ENCODE peak calls at places on chromosome 6, in five cellular contexts. One of them, this sample, is unnamed.

GRCh38 chr6:48087448-48087847 is 23.5 kb downstream of the PTCHD4 start:
- DNase-seq in stimulated activated CD8-positive, alpha-beta memory T cell treated with anti-CD3 and anti-CD28 coated beads, Interleukin-4, amount 100 ng/mL, for 24 hours: no peak
- DNase-seq in stimulated activated CD4-positive, alpha-beta T cell treated with anti-CD3 and anti-CD28 coated beads, Interleukin-12 subunit alpha, Interleukin-12 subunit beta, amount 100 ng/mL, for 4 hours: no peak
- DNase-seq in NCI-H1105 treated with DMSO at 0.1 percent for 48 hours: peak; percentile 32
- DNase-seq in dorsolateral prefrontal cortex: no peak
- DNase-seq in this sample: no peak

GRCh38 chr6:38871745-38872568 is 156.8 kb downstream of the DNAH8 start:
- DNase-seq in NCI-H1105 treated with DMSO at 0.1 percent for 48 hours: peak; percentile 56
- DNase-seq in stimulated activated CD8-positive, alpha-beta memory T cell treated with anti-CD3 and anti-CD28 coated beads, Interleukin-4, amount 100 ng/mL, for 24 hours: peak; percentile 36
- DNase-seq in stimulated activated CD4-positive, alpha-beta T cell treated with anti-CD3 and anti-CD28 coated beads, Interleukin-12 subunit alpha, Interleukin-12 subunit beta, amount 100 ng/mL, for 4 hours: peak; percentile 38
- DNase-seq in dorsolateral prefrontal cortex: peak; percentile 55
- DNase-seq in this sample: peak; percentile 56

GRCh38 chr6:160368670-160369069 is 20.5 kb downstream of the SLC22A3 start:
- DNase-seq in stimulated activated CD8-positive, alpha-beta memory T cell treated with anti-CD3 and anti-CD28 coated beads, Interleukin-4, amount 100 ng/mL, for 24 hours: no peak
- DNase-seq in stimulated activated CD4-positive, alpha-beta T cell treated with anti-CD3 and anti-CD28 coated beads, Interleukin-12 subunit alpha, Interleukin-12 subunit beta, amount 100 ng/mL, for 4 hours: no peak
- DNase-seq in dorsolateral prefrontal cortex: no peak
- DNase-seq in NCI-H1105 treated with DMSO at 0.1 percent for 48 hours: no peak
- DNase-seq in this sample: no peak

GRCh38 chr6:148342146-148343027 is at the start of gene SASH1:
- DNase-seq in stimulated activated CD8-positive, alpha-beta memory T cell treated with anti-CD3 and anti-CD28 coated beads, Interleukin-4, amount 100 ng/mL, for 24 hours: no peak
- DNase-seq in NCI-H1105 treated with DMSO at 0.1 percent for 48 hours: peak; percentile 47
- DNase-seq in stimulated activated CD4-positive, alpha-beta T cell treated with anti-CD3 and anti-CD28 coated beads, Interleukin-12 subunit alpha, Interleukin-12 subunit beta, amount 100 ng/mL, for 4 hours: peak; percentile 1
- DNase-seq in dorsolateral prefrontal cortex: peak; percentile 57
- DNase-seq in this sample: peak; percentile 58

GRCh38 chr6:8082954-8083858 is 19.0 kb upstream of the BLOC1S5 start:
- DNase-seq in dorsolateral prefrontal cortex: no peak
- DNase-seq in stimulated activated CD4-positive, alpha-beta T cell treated with anti-CD3 and anti-CD28 coated beads, Interleukin-12 subunit alpha, Interleukin-12 subunit beta, amount 100 ng/mL, for 4 hours: no peak
- DNase-seq in NCI-H1105 treated with DMSO at 0.1 percent for 48 hours: peak; percentile 23
- DNase-seq in stimulated activated CD8-positive, alpha-beta memory T cell treated with anti-CD3 and anti-CD28 coated beads, Interleukin-4, amount 100 ng/mL, for 24 hours: no peak
- DNase-seq in this sample: no peak

GRCh38 chr6:180295-180694 is 112.0 kb upstream of the DUSP22 start:
- DNase-seq in stimulated activated CD4-positive, alpha-beta T cell treated with anti-CD3 and anti-CD28 coated beads, Interleukin-12 subunit alpha, Interleukin-12 subunit beta, amount 100 ng/mL, for 4 hours: no peak
- DNase-seq in stimulated activated CD8-positive, alpha-beta memory T cell treated with anti-CD3 and anti-CD28 coated beads, Interleukin-4, amount 100 ng/mL, for 24 hours: no peak
- DNase-seq in NCI-H1105 treated with DMSO at 0.1 percent for 48 hours: no peak
- DNase-seq in dorsolateral prefrontal cortex: no peak
- DNase-seq in this sample: no peak

GRCh38 chr6:80331522-80331921 is 225.1 kb downstream of the BCKDHB start:
- DNase-seq in dorsolateral prefrontal cortex: no peak
- DNase-seq in NCI-H1105 treated with DMSO at 0.1 percent for 48 hours: peak; percentile 91
- DNase-seq in stimulated activated CD8-positive, alpha-beta memory T cell treated with anti-CD3 and anti-CD28 coated beads, Interleukin-4, amount 100 ng/mL, for 24 hours: no peak
- DNase-seq in stimulated activated CD4-positive, alpha-beta T cell treated with anti-CD3 and anti-CD28 coated beads, Interleukin-12 subunit alpha, Interleukin-12 subunit beta, amount 100 ng/mL, for 4 hours: no peak
- DNase-seq in this sample: no peak

GRCh38 chr6:16059496-16059895 is 69.4 kb upstream of the MYLIP start:
- DNase-seq in stimulated activated CD8-positive, alpha-beta memory T cell treated with anti-CD3 and anti-CD28 coated beads, Interleukin-4, amount 100 ng/mL, for 24 hours: no peak
- DNase-seq in stimulated activated CD4-positive, alpha-beta T cell treated with anti-CD3 and anti-CD28 coated beads, Interleukin-12 subunit alpha, Interleukin-12 subunit beta, amount 100 ng/mL, for 4 hours: no peak
- DNase-seq in NCI-H1105 treated with DMSO at 0.1 percent for 48 hours: peak; percentile 86
- DNase-seq in dorsolateral prefrontal cortex: no peak
- DNase-seq in this sample: no peak

GRCh38 chr6:138013949-138014348 is 93.3 kb downstream of the PERP start:
- DNase-seq in dorsolateral prefrontal cortex: no peak
- DNase-seq in stimulated activated CD8-positive, alpha-beta memory T cell treated with anti-CD3 and anti-CD28 coated beads, Interleukin-4, amount 100 ng/mL, for 24 hours: no peak
- DNase-seq in stimulated activated CD4-positive, alpha-beta T cell treated with anti-CD3 and anti-CD28 coated beads, Interleukin-12 subunit alpha, Interleukin-12 subunit beta, amount 100 ng/mL, for 4 hours: no peak
- DNase-seq in NCI-H1105 treated with DMSO at 0.1 percent for 48 hours: peak; percentile 22
- DNase-seq in this sample: no peak

GRCh38 chr6:106035655-106036054 is 50.5 kb upstream of the PRDM1 start:
- DNase-seq in dorsolateral prefrontal cortex: no peak
- DNase-seq in stimulated activated CD4-positive, alpha-beta T cell treated with anti-CD3 and anti-CD28 coated beads, Interleukin-12 subunit alpha, Interleukin-12 subunit beta, amount 100 ng/mL, for 4 hours: no peak
- DNase-seq in NCI-H1105 treated with DMSO at 0.1 percent for 48 hours: no peak
- DNase-seq in stimulated activated CD8-positive, alpha-beta memory T cell treated with anti-CD3 and anti-CD28 coated beads, Interleukin-4, amount 100 ng/mL, for 24 hours: no peak
- DNase-seq in this sample: no peak

GRCh38 chr6:122730775-122731386 is 48.6 kb upstream of the FABP7 start:
- DNase-seq in dorsolateral prefrontal cortex: no peak
- DNase-seq in stimulated activated CD8-positive, alpha-beta memory T cell treated with anti-CD3 and anti-CD28 coated beads, Interleukin-4, amount 100 ng/mL, for 24 hours: no peak
- DNase-seq in stimulated activated CD4-positive, alpha-beta T cell treated with anti-CD3 and anti-CD28 coated beads, Interleukin-12 subunit alpha, Interleukin-12 subunit beta, amount 100 ng/mL, for 4 hours: no peak
- DNase-seq in NCI-H1105 treated with DMSO at 0.1 percent for 48 hours: peak; percentile 68
- DNase-seq in this sample: no peak

GRCh38 chr6:15495375-15495901 is 167.4 kb downstream of the DTNBP1 start:
- DNase-seq in dorsolateral prefrontal cortex: no peak
- DNase-seq in stimulated activated CD8-positive, alpha-beta memory T cell treated with anti-CD3 and anti-CD28 coated beads, Interleukin-4, amount 100 ng/mL, for 24 hours: no peak
- DNase-seq in stimulated activated CD4-positive, alpha-beta T cell treated with anti-CD3 and anti-CD28 coated beads, Interleukin-12 subunit alpha, Interleukin-12 subunit beta, amount 100 ng/mL, for 4 hours: no peak
- DNase-seq in NCI-H1105 treated with DMSO at 0.1 percent for 48 hours: no peak
- DNase-seq in this sample: no peak

GRCh38 chr6:161482517-161482903 is 208.6 kb upstream of the AGPAT4 start:
- DNase-seq in stimulated activated CD4-positive, alpha-beta T cell treated with anti-CD3 and anti-CD28 coated beads, Interleukin-12 subunit alpha, Interleukin-12 subunit beta, amount 100 ng/mL, for 4 hours: no peak
- DNase-seq in NCI-H1105 treated with DMSO at 0.1 percent for 48 hours: no peak
- DNase-seq in dorsolateral prefrontal cortex: no peak
- DNase-seq in stimulated activated CD8-positive, alpha-beta memory T cell treated with anti-CD3 and anti-CD28 coated beads, Interleukin-4, amount 100 ng/mL, for 24 hours: no peak
- DNase-seq in this sample: no peak

GRCh38 chr6:55276745-55277627 is 50.3 kb upstream of the GFRAL start:
- DNase-seq in NCI-H1105 treated with DMSO at 0.1 percent for 48 hours: peak; percentile 76
- DNase-seq in stimulated activated CD8-positive, alpha-beta memory T cell treated with anti-CD3 and anti-CD28 coated beads, Interleukin-4, amount 100 ng/mL, for 24 hours: no peak
- DNase-seq in dorsolateral prefrontal cortex: no peak
- DNase-seq in stimulated activated CD4-positive, alpha-beta T cell treated with anti-CD3 and anti-CD28 coated beads, Interleukin-12 subunit alpha, Interleukin-12 subunit beta, amount 100 ng/mL, for 4 hours: no peak
- DNase-seq in this sample: no peak

This sample was measured in lung.